ENCODE peak calls at places on chromosomes 11 and 22, in eight cellular contexts. E, N, H, D, K, R, V and B are unnamed samples.

GRCh38 chr11:106482920-106483761 is 405.7 kb downstream of the AASDHPPT start:
- DNase-seq in E (no peak), N (no peak), H (no peak), D (no peak), K (peak; percentile 8), R (no peak), V (peak; percentile 66), B (peak; percentile 82)

GRCh38 chr11:9528573-9529332 is 44.7 kb upstream of the WEE1 start:
- DNase-seq in E (no peak), N (no peak), H (no peak), D (no peak), K (no peak), R (no peak), V (no peak), B (peak; percentile 23)

GRCh38 chr11:45392621-45393183 is 106.6 kb upstream of the SYT13 start:
- DNase-seq in E (no peak), N (no peak), H (no peak), D (no peak), K (no peak), R (no peak), V (no peak), B (no peak)

GRCh38 chr11:75059299-75059698 is 37.4 kb downstream of the OR2AT4 start:
- DNase-seq in E (no peak), N (no peak), H (no peak), D (no peak), K (no peak), R (no peak), V (no peak), B (no peak)

GRCh38 chr11:20372081-20372480 is 8.6 kb downstream of the HTATIP2 start:
- DNase-seq in E (no peak), N (no peak), H (no peak), D (no peak), K (no peak), R (no peak), V (no peak), B (peak; percentile 41)

GRCh38 chr22:43562843-43563242 is 151.0 kb downstream of the MPPED1 start:
- DNase-seq in E (peak; percentile 61), N (no peak), H (no peak), D (no peak), K (no peak), R (no peak), V (no peak), B (no peak)

GRCh38 chr11:27795955-27796861 is 96.0 kb upstream of the BDNF start:
- DNase-seq in E (no peak), N (peak; percentile 46), H (no peak), D (no peak), K (no peak), R (peak; percentile 51), V (no peak), B (no peak)

GRCh38 chr11:83609181-83609580 is 323.0 kb upstream of the CCDC90B start:
- DNase-seq in E (no peak), N (no peak), H (no peak), D (no peak), K (no peak), R (no peak), V (no peak), B (no peak)

GRCh38 chr22:42719656-42720262 is 911 bp downstream of the A4GALT start:
- DNase-seq in E (peak; percentile 82), N (no peak), H (no peak), D (no peak), K (no peak), R (no peak), V (no peak), B (no peak)

GRCh38 chr22:37982151-37982838 is 2.1 kb downstream of the SOX10 start:
- DNase-seq in E (no peak), N (no peak), H (no peak), D (no peak), K (no peak), R (no peak), V (no peak), B (no peak)

GRCh38 chr22:21802056-21802455 is 65.4 kb downstream of the MAPK1 start:
- DNase-seq in E (no peak), N (no peak), H (no peak), D (no peak), K (no peak), R (no peak), V (no peak), B (no peak)
- H3K36me3 ChIP-seq in E (peaks cover 63% of the 10 kb centered on the region), N (peaks cover 94% of the 10 kb centered on the region), H (peaks cover 28% of the 10 kb centered on the region), D (peaks cover 31% of the 10 kb centered on the region), K (peaks cover 67% of the 10 kb centered on the region), R (peaks cover 2% of the 10 kb centered on the region), V (peaks cover 68% of the 10 kb centered on the region), B (peaks cover 53% of the 10 kb centered on the region)

DNA sequence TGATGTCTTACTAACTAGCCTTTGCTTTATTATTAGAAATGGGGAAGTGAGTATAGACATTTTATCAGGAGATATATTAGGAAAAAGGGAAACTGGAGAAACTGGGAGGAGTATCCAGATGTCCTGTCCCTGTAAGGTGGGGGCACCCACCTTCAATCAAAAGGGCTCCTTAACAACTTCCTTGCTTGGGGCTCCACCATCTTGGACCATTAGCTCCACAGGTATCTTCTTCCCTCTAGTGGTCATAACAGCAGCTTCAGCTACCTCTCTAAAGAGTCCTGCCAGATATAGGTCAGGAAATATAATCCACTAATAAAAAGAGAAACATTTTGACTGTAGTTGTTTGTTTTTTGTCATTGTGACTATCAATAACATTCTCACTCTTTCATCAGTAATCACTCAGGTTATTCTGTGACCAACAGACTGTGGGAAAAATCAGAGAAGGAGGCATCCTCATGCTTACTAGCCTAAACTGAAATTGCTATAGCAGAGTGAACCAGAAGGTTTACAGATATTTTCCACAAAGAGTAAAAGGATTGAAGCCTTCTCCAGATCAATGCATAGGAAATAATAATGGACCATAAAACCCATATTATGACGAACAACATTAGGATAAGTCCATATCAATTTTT is 10.4 kb downstream of the OR51B4 start:
- DNase-seq in E (no peak), N (no peak), H (peak; percentile 35), D (no peak), K (no peak), R (no peak), V (peak; percentile 42), B (peak; percentile 23)
- TF ChIP-seq CTCF in E (peak; percentile 38), N (no peak), H (peak; percentile 71), D (no peak), K (peak; percentile 17), R (peak; percentile 71), V (peak; percentile 84), B (peak; percentile 75)

GRCh38 chr22:47105085-47105484 is 342.6 kb downstream of the TBC1D22A start:
- DNase-seq in E (no peak), N (no peak), H (no peak), D (no peak), K (no peak), R (no peak), V (no peak), B (no peak)

GRCh38 chr22:47111626-47112373 is 349.4 kb downstream of the TBC1D22A start:
- DNase-seq in E (no peak), N (no peak), H (no peak), D (no peak), K (no peak), R (no peak), V (peak; percentile 39), B (peak; percentile 61)

GRCh38 chr22:47110817-47111443 is 348.5 kb downstream of the TBC1D22A start:
- DNase-seq in E (no peak), N (no peak), H (no peak), D (no peak), K (no peak), R (peak; percentile 25), V (no peak), B (peak; percentile 94)

GRCh38 chr22:47106806-47107205 is 344.4 kb downstream of the TBC1D22A start:
- DNase-seq in E (no peak), N (no peak), H (no peak), D (no peak), K (no peak), R (no peak), V (no peak), B (no peak)

GRCh38 chr22:47107431-47107830 is 345.0 kb downstream of the TBC1D22A start:
- DNase-seq in E (no peak), N (no peak), H (peak; percentile 51), D (no peak), K (no peak), R (no peak), V (peak; percentile 71), B (peak; percentile 68)
- H3K36me3 ChIP-seq in E (no peaks in the 10 kb centered on the region), N (peaks cover 11% of the 10 kb centered on the region), H (no peaks in the 10 kb centered on the region), D (no peaks in the 10 kb centered on the region), K (no peaks in the 10 kb centered on the region), R (no peaks in the 10 kb centered on the region), V (no peaks in the 10 kb centered on the region), B (no peaks in the 10 kb centered on the region)

DNA sequence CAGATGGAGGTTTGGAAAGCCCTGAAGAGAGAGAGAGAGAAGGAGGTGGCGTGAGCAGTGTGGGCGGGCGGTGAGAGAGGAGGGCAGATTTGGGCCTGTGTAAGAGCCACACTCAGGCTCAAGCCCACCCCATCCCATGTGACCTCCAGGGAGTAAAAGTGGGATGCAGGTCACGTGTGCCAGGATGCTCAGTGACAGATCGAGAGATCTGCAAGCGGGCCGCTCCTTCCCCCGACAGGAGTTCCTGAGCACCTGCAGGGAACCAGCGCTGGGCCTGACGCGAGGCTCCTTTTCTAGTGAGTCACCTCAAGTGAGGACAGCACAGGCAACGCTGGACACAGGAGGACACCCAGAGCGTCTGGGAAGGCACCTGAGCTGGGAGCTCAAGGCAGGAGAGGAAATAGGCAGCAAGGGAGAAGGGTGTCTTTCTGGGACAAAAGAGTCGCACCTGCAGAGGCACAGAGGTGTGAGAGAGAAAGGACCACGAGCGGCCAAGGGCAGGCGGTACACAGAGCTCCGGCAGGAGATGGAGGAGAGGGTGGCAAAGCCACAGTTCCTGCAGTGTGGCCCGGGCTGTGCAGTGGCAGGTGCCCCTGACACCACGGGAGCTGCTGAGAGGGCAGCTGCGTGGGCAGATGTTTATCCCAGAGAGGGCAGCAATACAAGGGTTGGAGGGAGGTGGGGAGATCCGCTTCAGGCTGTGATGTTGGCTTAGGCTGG is 1294.8 kb downstream of the TBC1D22A start:
- DNase-seq in E (no peak), N (no peak), H (no peak), D (no peak), K (no peak), R (no peak), V (no peak), B (no peak)
- TF ChIP-seq CTCF in E (no peak), N (no peak), H (no peak), D (no peak), K (no peak), R (no peak), V (no peak), B (no peak)

DNA sequence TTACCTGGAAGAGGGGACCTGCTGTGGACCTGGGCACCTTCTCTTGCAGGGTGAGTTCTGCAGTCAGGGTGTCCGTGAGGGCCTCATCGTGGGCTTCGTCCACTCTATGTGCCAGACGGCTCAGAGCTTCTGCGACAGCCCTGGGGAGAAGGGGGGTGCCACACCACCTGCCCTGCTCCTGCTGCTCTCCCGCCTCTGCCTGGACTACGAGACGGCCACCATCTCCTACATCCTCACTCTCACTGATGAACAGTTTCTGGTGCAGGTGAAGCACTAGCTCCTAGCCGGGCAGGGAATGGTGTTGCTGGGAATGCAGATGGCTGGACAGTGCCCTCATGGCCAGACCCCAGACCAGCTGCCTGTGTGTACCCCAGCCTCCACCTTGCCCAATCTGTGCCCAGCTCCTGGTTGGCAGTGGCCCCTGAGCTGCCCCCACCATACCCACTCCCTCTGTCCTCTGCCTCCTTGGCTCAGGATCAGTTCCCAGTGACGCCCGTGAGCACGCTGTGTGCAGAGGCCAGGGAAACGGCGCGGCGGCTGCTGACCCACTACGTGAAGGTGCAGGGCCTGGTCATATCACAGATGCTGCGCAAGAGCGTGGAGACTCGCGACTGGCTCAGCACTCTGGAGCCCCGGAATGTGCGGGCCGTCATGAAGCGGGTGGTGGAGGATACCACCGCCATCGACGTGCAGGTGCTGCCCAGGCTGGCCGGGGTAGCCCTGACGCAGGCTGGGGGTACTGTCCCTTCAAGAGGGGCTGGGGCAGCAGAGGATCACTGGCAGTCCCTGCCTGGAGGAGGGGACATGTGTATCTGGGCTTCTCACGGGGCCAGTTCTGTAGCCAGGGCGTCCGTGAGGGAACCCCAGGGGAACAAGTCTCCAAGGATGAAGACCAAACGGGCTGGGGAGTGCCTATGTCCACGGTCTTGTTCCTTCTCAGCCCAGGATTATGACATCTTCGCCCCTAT is 2.2 kb upstream of the TM7SF2 start:
- DNase-seq in E (peak; percentile 72), N (no peak), H (no peak), D (no peak), K (no peak), R (no peak), V (no peak), B (no peak)
- H3K36me3 ChIP-seq in E (peaks cover 4% of the 10 kb centered on the region), N (peaks cover 41% of the 10 kb centered on the region), H (no peaks in the 10 kb centered on the region), D (peaks cover 25% of the 10 kb centered on the region), K (peaks cover 5% of the 10 kb centered on the region), R (no peaks in the 10 kb centered on the region), V (peaks cover 2% of the 10 kb centered on the region), B (no peaks in the 10 kb centered on the region)